ENCODE peak calls at places on chromosome 9, in eight cellular contexts. N, K, U, V, P, C, E and T are unnamed samples.

GRCh38 chr9:134223091-134223490 is 58.7 kb upstream of the RNU6ATAC start:
- DNase-seq in N (no peak), K (no peak), U (no peak), V (no peak), P (no peak), C (no peak), E (no peak), T (no peak)

GRCh38 chr9:107216331-107216730 is 66.7 kb upstream of the RAD23B start:
- DNase-seq in N (no peak), K (no peak), U (no peak), V (no peak), P (no peak), C (no peak), E (no peak), T (no peak)

GRCh38 chr9:132185164-132186009 is 23.5 kb downstream of the NTNG2 start:
- DNase-seq in N (no peak), K (no peak), U (no peak), V (no peak), P (no peak), C (no peak), E (no peak), T (no peak)

GRCh38 chr9:84137968-84138367 is 157.4 kb downstream of the RMI1 start:
- DNase-seq in N (no peak), K (no peak), U (no peak), V (no peak), P (no peak), C (no peak), E (no peak), T (no peak)

GRCh38 chr9:93305497-93306020 is 121.6 kb downstream of the WNK2 start:
- DNase-seq in N (no peak), K (no peak), U (peak; percentile 16), V (no peak), P (no peak), C (no peak), E (no peak), T (peak; percentile 79)

GRCh38 chr9:134294228-134295071 is 31.8 kb upstream of the RXRA start:
- DNase-seq in N (no peak), K (no peak), U (no peak), V (no peak), P (peak; percentile 32), C (no peak), E (no peak), T (no peak)

GRCh38 chr9:86983260-86984255 is 36.3 kb upstream of the GAS1 start:
- DNase-seq in N (no peak), K (no peak), U (no peak), V (peak; percentile 76), P (peak; percentile 100), C (no peak), E (no peak), T (no peak)

GRCh38 chr9:97853844-97854695 is 1.0 kb downstream of the FOXE1 start:
- DNase-seq in N (no peak), K (no peak), U (no peak), V (no peak), P (no peak), C (peak; percentile 68), E (no peak), T (peak; percentile 77)

GRCh38 chr9:15696979-15697378 is 144.1 kb downstream of the CCDC171 start:
- DNase-seq in N (no peak), K (peak; percentile 8), U (no peak), V (no peak), P (no peak), C (no peak), E (no peak), T (no peak)

GRCh38 chr9:20620658-20621552 is 1.4 kb downstream of the MLLT3 start:
- DNase-seq in N (peak; percentile 13), K (peak; percentile 3), U (no peak), V (no peak), P (peak; percentile 53), C (peak; percentile 67), E (peak; percentile 54), T (no peak)

GRCh38 chr9:128898845-128899565 is 17.1 kb downstream of the LRRC8A start:
- DNase-seq in N (no peak), K (no peak), U (no peak), V (no peak), P (no peak), C (no peak), E (no peak), T (no peak)

GRCh38 chr9:99419099-99419498 is 197.0 kb downstream of the SEC61B start:
- DNase-seq in N (no peak), K (no peak), U (no peak), V (no peak), P (peak; percentile 70), C (no peak), E (no peak), T (no peak)

GRCh38 chr9:91151014-91151740 is 210.5 kb downstream of the AUH start:
- DNase-seq in N (no peak), K (no peak), U (no peak), V (no peak), P (peak; percentile 30), C (peak; percentile 68), E (no peak), T (no peak)

GRCh38 chr9:124013263-124014211 is 2.0 kb downstream of the LHX2 start:
- DNase-seq in N (no peak), K (no peak), U (no peak), V (no peak), P (no peak), C (peak; percentile 59), E (no peak), T (no peak)

GRCh38 chr9:87280421-87280820 is 217.2 kb upstream of the DAPK1 start:
- DNase-seq in N (no peak), K (no peak), U (peak; percentile 67), V (no peak), P (peak; percentile 55), C (no peak), E (no peak), T (no peak)

GRCh38 chr9:134370638-134371037 is 44.4 kb downstream of the RXRA start:
- DNase-seq in N (no peak), K (no peak), U (no peak), V (no peak), P (no peak), C (no peak), E (no peak), T (no peak)

GRCh38 chr9:86454701-86455402 is 100.6 kb upstream of the TUT7 start:
- DNase-seq in N (no peak), K (no peak), U (peak; percentile 51), V (no peak), P (peak; percentile 53), C (no peak), E (no peak), T (no peak)

GRCh38 chr9:17470449-17470848 is 108.4 kb upstream of the SH3GL2 start:
- DNase-seq in N (no peak), K (no peak), U (no peak), V (no peak), P (no peak), C (no peak), E (no peak), T (no peak)

GRCh38 chr9:82532504-82532903 is 530.4 kb downstream of the RASEF start:
- DNase-seq in N (no peak), K (peak; percentile 7), U (no peak), V (no peak), P (peak; percentile 56), C (no peak), E (no peak), T (no peak)
- TF ChIP-seq CTCF in N (peak; percentile 51), K (peak; percentile 50), U (no peak), V (peak; percentile 40), P (peak; percentile 41), C (no peak), E (no peak), T (peak; percentile 62)

GRCh38 chr9:70257991-70258691 is 637 bp upstream of the SMC5 start:
- DNase-seq in N (peak; percentile 10), K (no peak), U (peak; percentile 74), V (peak; percentile 64), P (peak; percentile 61), C (no peak), E (no peak), T (no peak)

GRCh38 chr9:70260007-70260443 is 1.2 kb downstream of the SMC5 start:
- DNase-seq in N (no peak), K (peak; percentile 4), U (no peak), V (peak; percentile 41), P (no peak), C (no peak), E (no peak), T (no peak)

GRCh38 chr9:70260606-70261005 is 1.8 kb downstream of the SMC5 start:
- DNase-seq in N (no peak), K (no peak), U (no peak), V (no peak), P (no peak), C (peak; percentile 33), E (no peak), T (no peak)

GRCh38 chr9:70258692-70259511 is at the start of gene SMC5:
- DNase-seq in N (peak; percentile 82), K (peak; percentile 82), U (peak; percentile 87), V (peak; percentile 72), P (peak; percentile 93), C (peak; percentile 97), E (peak; percentile 95), T (peak; percentile 98)

GRCh38 chr9:70259512-70259802 is 679 bp downstream of the SMC5 start:
- DNase-seq in N (no peak), K (no peak), U (no peak), V (no peak), P (no peak), C (no peak), E (no peak), T (no peak)
- TF ChIP-seq CTCF in N (no peak), K (no peak), U (no peak), V (no peak), P (no peak), C (no peak), E (no peak), T (no peak)

GRCh38 chr9:77014597-77015263 is 4.7 kb upstream of the FOXB2 start:
- DNase-seq in N (peak; percentile 2), K (no peak), U (no peak), V (no peak), P (no peak), C (no peak), E (no peak), T (peak; percentile 81)
- TF ChIP-seq CTCF in N (peak; percentile 43), K (peak; percentile 38), U (no peak), V (no peak), P (peak; percentile 45), C (no peak), E (peak; percentile 5), T (peak; percentile 25)

GRCh38 chr9:115625954-115626353 is 508.0 kb upstream of the TNC start:
- DNase-seq in N (no peak), K (no peak), U (no peak), V (no peak), P (no peak), C (no peak), E (no peak), T (no peak)
- TF ChIP-seq CTCF in N (no peak), K (no peak), U (no peak), V (no peak), P (no peak), C (no peak), E (no peak), T (no peak)